ENCODE peak calls at places on chromosomes 12 and 14, in six cellular contexts. G, V, O, Y, U and C are unnamed samples.

GRCh38 chr12:90065301-90065801 is 356.7 kb upstream of the ATP2B1 start:
- DNase-seq in G (peak), V (no peak), O (no peak), Y (no peak), U (no peak), C (no peak)

GRCh38 chr14:105883066-105884005 is 357.0 kb downstream of the TMEM121 start:
- DNase-seq in G (no peak), V (no peak), O (no peak), Y (no peak), U (no peak), C (no peak)

GRCh38 chr12:9405861-9406563 is 197.8 kb upstream of the PZP start:
- DNase-seq in G (no peak), V (no peak), O (no peak), Y (no peak), U (no peak), C (no peak)

GRCh38 chr12:12010277-12011031 is 60.3 kb upstream of the BCL2L14 start:
- DNase-seq in G (peak), V (peak), O (no peak), Y (peak), U (no peak), C (no peak)

GRCh38 chr12:70251226-70251625 is 8.0 kb downstream of the CNOT2 start:
- DNase-seq in G (no peak), V (no peak), O (no peak), Y (no peak), U (no peak), C (no peak)

GRCh38 chr12:104331376-104331775 is 27.8 kb downstream of the EID3 start:
- DNase-seq in G (no peak), V (no peak), O (no peak), Y (no peak), U (no peak), C (no peak)

GRCh38 chr12:75977952-75978671 is 53.5 kb downstream of the PHLDA1 start:
- DNase-seq in G (peak), V (peak), O (no peak), Y (no peak), U (peak), C (peak)

GRCh38 chr14:93731753-93732152 is 56.5 kb downstream of the PRIMA1 start:
- DNase-seq in G (no peak), V (no peak), O (no peak), Y (no peak), U (no peak), C (no peak)

GRCh38 chr12:106251636-106252035 is 3.8 kb upstream of the CKAP4 start:
- DNase-seq in G (peak), V (no peak), O (no peak), Y (no peak), U (no peak), C (peak)

GRCh38 chr14:61668267-61668666 is 27.0 kb upstream of the HIF1A start:
- DNase-seq in G (no peak), V (no peak), O (no peak), Y (no peak), U (no peak), C (no peak)

GRCh38 chr12:106369624-106370346 is 12.2 kb downstream of the POLR3B start:
- DNase-seq in G (peak), V (peak), O (no peak), Y (no peak), U (no peak), C (no peak)

GRCh38 chr14:92323031-92323915 is at the start of gene SLC24A4:
- DNase-seq in G (no peak), V (no peak), O (peak), Y (no peak), U (no peak), C (no peak)

GRCh38 chr12:92144045-92144630 is 1.5 kb downstream of the BTG1 start:
- DNase-seq in G (peak), V (peak), O (peak), Y (peak), U (peak), C (peak)

GRCh38 chr12:131407221-131408035 is 303.5 kb upstream of the SFSWAP start:
- DNase-seq in G (no peak), V (no peak), O (no peak), Y (no peak), U (no peak), C (no peak)

GRCh38 chr12:88238406-88238805 is 96.3 kb downstream of the TMTC3 start:
- DNase-seq in G (no peak), V (no peak), O (no peak), Y (no peak), U (no peak), C (no peak)

GRCh38 chr12:30822385-30823139 is 67.8 kb upstream of the CAPRIN2 start:
- DNase-seq in G (peak), V (peak), O (peak), Y (no peak), U (no peak), C (no peak)

GRCh38 chr12:27185234-27186045 is 58.6 kb upstream of the STK38L start:
- DNase-seq in G (peak), V (peak), O (no peak), Y (no peak), U (no peak), C (no peak)

GRCh38 chr12:14771651-14772137 is 31.6 kb downstream of the WBP11 start:
- DNase-seq in G (no peak), V (no peak), O (no peak), Y (no peak), U (no peak), C (no peak)

GRCh38 chr12:50221228-50222008 is 54.2 kb upstream of the CERS5 start:
- DNase-seq in G (peak), V (peak), O (no peak), Y (no peak), U (no peak), C (no peak)

GRCh38 chr12:103800252-103800771 is 40.7 kb downstream of the NT5DC3 start:
- DNase-seq in G (peak), V (peak), O (no peak), Y (peak), U (no peak), C (no peak)

GRCh38 chr12:48767521-48767920 is 21.4 kb downstream of the ADCY6 start:
- DNase-seq in G (no peak), V (no peak), O (no peak), Y (no peak), U (no peak), C (no peak)

GRCh38 chr14:90060312-90060964 is 1.4 kb upstream of the KCNK13 start:
- DNase-seq in G (peak), V (peak), O (peak), Y (peak), U (no peak), C (no peak)

GRCh38 chr12:109111775-109112491 is 4.5 kb upstream of the ACACB start:
- DNase-seq in G (peak), V (peak), O (no peak), Y (peak), U (peak), C (no peak)

GRCh38 chr12:48183876-48184548 is 568 bp downstream of the CCDC184 start:
- DNase-seq in G (no peak), V (no peak), O (no peak), Y (no peak), U (no peak), C (no peak)

GRCh38 chr12:114508529-114509129 is 102.7 kb upstream of the TBX5 start:
- DNase-seq in G (peak), V (peak), O (peak), Y (peak), U (peak), C (no peak)

GRCh38 chr12:132723015-132723763 is 12.5 kb downstream of the PGAM5 start:
- DNase-seq in G (peak), V (peak), O (no peak), Y (no peak), U (no peak), C (no peak)

GRCh38 chr12:57162541-57163125 is 15.2 kb upstream of the LRP1-AS start:
- DNase-seq in G (no peak), V (no peak), O (no peak), Y (no peak), U (no peak), C (no peak)

GRCh38 chr12:45303955-45304354 is 88.1 kb downstream of the ANO6 start:
- DNase-seq in G (no peak), V (no peak), O (no peak), Y (no peak), U (no peak), C (no peak)

GRCh38 chr12:39846971-39847661 is 227.5 kb upstream of the ABCD2 start:
- DNase-seq in G (peak), V (no peak), O (no peak), Y (no peak), U (no peak), C (no peak)

GRCh38 chr12:51430196-51430895 is 5.7 kb downstream of the SLC4A8 start:
- DNase-seq in G (no peak), V (no peak), O (no peak), Y (no peak), U (no peak), C (no peak)

GRCh38 chr14:94100847-94101246 is 9.7 kb upstream of the IFI27 start:
- DNase-seq in G (peak), V (peak), O (no peak), Y (no peak), U (no peak), C (no peak)

GRCh38 chr12:59075968-59076367 is 155.7 kb upstream of the LRIG3 start:
- DNase-seq in G (no peak), V (no peak), O (no peak), Y (no peak), U (no peak), C (no peak)

GRCh38 chr12:122859303-122860051 is 24.2 kb downstream of the HIP1R start:
- DNase-seq in G (no peak), V (no peak), O (no peak), Y (no peak), U (no peak), C (no peak)

GRCh38 chr12:56521590-56522371 is at the start of gene RBMS2:
- DNase-seq in G (peak), V (peak), O (peak), Y (peak), U (peak), C (no peak)

GRCh38 chr12:103966736-103967135 is 1.1 kb downstream of the TDG start:
- DNase-seq in G (no peak), V (no peak), O (no peak), Y (no peak), U (no peak), C (no peak)

GRCh38 chr12:64187370-64187769 is 34.7 kb downstream of the KICS2 start:
- DNase-seq in G (peak), V (peak), O (no peak), Y (no peak), U (no peak), C (no peak)

GRCh38 chr12:109153711-109154434 is 37.5 kb downstream of the ACACB start:
- DNase-seq in G (peak), V (no peak), O (no peak), Y (no peak), U (no peak), C (no peak)

GRCh38 chr14:61973981-61974380 is 211.8 kb downstream of the SNAPC1 start:
- DNase-seq in G (no peak), V (peak), O (no peak), Y (no peak), U (no peak), C (no peak)

GRCh38 chr12:8681129-8681902 is 16.5 kb upstream of the RIMKLB start:
- DNase-seq in G (peak), V (peak), O (no peak), Y (no peak), U (no peak), C (no peak)